ENCODE peak calls at places on chromosomes 16 and 17, in nine cellular contexts. One of them, this sample, is unnamed.

GRCh38 chr16:87463722-87464690 is 28.8 kb downstream of the ZCCHC14 start:
- DNase-seq in lung: peak; percentile 45
- DNase-seq in pancreas: no peak
- DNase-seq in neural crest cell: no peak
- DNase-seq in fibroblast of mammary gland: peak; percentile 88
- DNase-seq in activated CD4-positive, CD25-positive, alpha-beta regulatory T cell treated with anti-CD3 and anti-CD28 coated beads, Interleukin-2, amount 50 U/mL, for 16 hours: no peak
- DNase-seq in LoVo: no peak
- DNase-seq in HEK293T: no peak
- DNase-seq in Ammon's horn: peak; percentile 43
- DNase-seq in this sample: peak; percentile 69

GRCh38 chr17:34598161-34598776 is 18.9 kb downstream of the TMEM132E start:
- DNase-seq in pancreas: no peak
- DNase-seq in activated CD4-positive, CD25-positive, alpha-beta regulatory T cell treated with anti-CD3 and anti-CD28 coated beads, Interleukin-2, amount 50 U/mL, for 16 hours: no peak
- DNase-seq in Ammon's horn: peak; percentile 90
- DNase-seq in lung: no peak
- DNase-seq in neural crest cell: peak; percentile 46
- DNase-seq in fibroblast of mammary gland: no peak
- DNase-seq in LoVo: no peak
- DNase-seq in HEK293T: no peak
- DNase-seq in this sample: no peak

GRCh38 chr17:43442711-43443110 is 41.1 kb upstream of the DHX8 start:
- DNase-seq in LoVo: no peak
- DNase-seq in HEK293T: no peak
- DNase-seq in activated CD4-positive, CD25-positive, alpha-beta regulatory T cell treated with anti-CD3 and anti-CD28 coated beads, Interleukin-2, amount 50 U/mL, for 16 hours: no peak
- DNase-seq in pancreas: no peak
- DNase-seq in Ammon's horn: peak; percentile 57
- DNase-seq in lung: no peak
- DNase-seq in neural crest cell: no peak
- DNase-seq in fibroblast of mammary gland: peak; percentile 81
- DNase-seq in this sample: no peak

GRCh38 chr16:88702364-88703210 is 3.6 kb downstream of the RNF166 start:
- DNase-seq in neural crest cell: no peak
- DNase-seq in lung: no peak
- DNase-seq in fibroblast of mammary gland: no peak
- DNase-seq in pancreas: no peak
- DNase-seq in activated CD4-positive, CD25-positive, alpha-beta regulatory T cell treated with anti-CD3 and anti-CD28 coated beads, Interleukin-2, amount 50 U/mL, for 16 hours: no peak
- DNase-seq in HEK293T: no peak
- DNase-seq in Ammon's horn: no peak
- DNase-seq in LoVo: no peak
- DNase-seq in this sample: no peak

GRCh38 chr16:11836653-11837244 is 14.6 kb downstream of the RSL1D1 start:
- DNase-seq in LoVo: no peak
- DNase-seq in neural crest cell: no peak
- DNase-seq in activated CD4-positive, CD25-positive, alpha-beta regulatory T cell treated with anti-CD3 and anti-CD28 coated beads, Interleukin-2, amount 50 U/mL, for 16 hours: no peak
- DNase-seq in pancreas: no peak
- DNase-seq in lung: no peak
- DNase-seq in Ammon's horn: no peak
- DNase-seq in HEK293T: no peak
- DNase-seq in fibroblast of mammary gland: peak; percentile 89
- DNase-seq in this sample: no peak

GRCh38 chr16:11005611-11005975 is 61.2 kb downstream of the CLEC16A start:
- DNase-seq in fibroblast of mammary gland: peak; percentile 47
- DNase-seq in LoVo: no peak
- DNase-seq in neural crest cell: no peak
- DNase-seq in Ammon's horn: no peak
- DNase-seq in HEK293T: no peak
- DNase-seq in lung: no peak
- DNase-seq in activated CD4-positive, CD25-positive, alpha-beta regulatory T cell treated with anti-CD3 and anti-CD28 coated beads, Interleukin-2, amount 50 U/mL, for 16 hours: no peak
- DNase-seq in pancreas: no peak
- DNase-seq in this sample: no peak

GRCh38 chr17:27807567-27808470 is 7.5 kb upstream of the NOS2 start:
- DNase-seq in activated CD4-positive, CD25-positive, alpha-beta regulatory T cell treated with anti-CD3 and anti-CD28 coated beads, Interleukin-2, amount 50 U/mL, for 16 hours: peak; percentile 46
- DNase-seq in lung: no peak
- DNase-seq in Ammon's horn: peak; percentile 52
- DNase-seq in pancreas: peak; percentile 35
- DNase-seq in LoVo: peak; percentile 45
- DNase-seq in HEK293T: no peak
- DNase-seq in neural crest cell: no peak
- DNase-seq in fibroblast of mammary gland: no peak
- DNase-seq in this sample: peak; percentile 74

GRCh38 chr16:31404353-31405064 is 11.4 kb downstream of the ITGAD start:
- DNase-seq in neural crest cell: no peak
- DNase-seq in pancreas: no peak
- DNase-seq in LoVo: peak; percentile 72
- DNase-seq in activated CD4-positive, CD25-positive, alpha-beta regulatory T cell treated with anti-CD3 and anti-CD28 coated beads, Interleukin-2, amount 50 U/mL, for 16 hours: no peak
- DNase-seq in Ammon's horn: peak; percentile 28
- DNase-seq in fibroblast of mammary gland: peak; percentile 73
- DNase-seq in HEK293T: peak; percentile 88
- DNase-seq in lung: no peak
- DNase-seq in this sample: peak; percentile 63

GRCh38 chr17:76405967-76406647 is 21.7 kb downstream of the SPHK1 start:
- DNase-seq in fibroblast of mammary gland: peak; percentile 61
- DNase-seq in lung: no peak
- DNase-seq in LoVo: no peak
- DNase-seq in pancreas: no peak
- DNase-seq in neural crest cell: no peak
- DNase-seq in HEK293T: no peak
- DNase-seq in activated CD4-positive, CD25-positive, alpha-beta regulatory T cell treated with anti-CD3 and anti-CD28 coated beads, Interleukin-2, amount 50 U/mL, for 16 hours: no peak
- DNase-seq in Ammon's horn: no peak
- DNase-seq in this sample: no peak

GRCh38 chr17:18187816-18188761 is 4.5 kb downstream of the ALKBH5 start:
- DNase-seq in Ammon's horn: no peak
- DNase-seq in activated CD4-positive, CD25-positive, alpha-beta regulatory T cell treated with anti-CD3 and anti-CD28 coated beads, Interleukin-2, amount 50 U/mL, for 16 hours: no peak
- DNase-seq in fibroblast of mammary gland: peak; percentile 78
- DNase-seq in neural crest cell: no peak
- DNase-seq in LoVo: no peak
- DNase-seq in pancreas: no peak
- DNase-seq in lung: no peak
- DNase-seq in HEK293T: no peak
- DNase-seq in this sample: no peak

GRCh38 chr17:6496116-6496481 is 51.8 kb downstream of the PIMREG start:
- DNase-seq in lung: no peak
- DNase-seq in neural crest cell: no peak
- DNase-seq in pancreas: no peak
- DNase-seq in Ammon's horn: no peak
- DNase-seq in fibroblast of mammary gland: no peak
- DNase-seq in activated CD4-positive, CD25-positive, alpha-beta regulatory T cell treated with anti-CD3 and anti-CD28 coated beads, Interleukin-2, amount 50 U/mL, for 16 hours: no peak
- DNase-seq in HEK293T: no peak
- DNase-seq in LoVo: no peak
- DNase-seq in this sample: peak; percentile 63